ENCODE peak calls at places on chromosomes 6 and 20, in six cellular contexts. P, E, V, S, I and N are unnamed samples.

GRCh38 chr20:33554914-33555420 is 65.1 kb downstream of the CBFA2T2 start:
- DNase-seq in P (peak), E (peak), V (peak), S (peak), I (peak), N (no peak)

GRCh38 chr20:63778857-63779256 is 39.3 kb downstream of the SLC2A4RG start:
- DNase-seq in P (no peak), E (no peak), V (no peak), S (no peak), I (no peak), N (no peak)

GRCh38 chr6:85428486-85428885 is 21.4 kb upstream of the NT5E start:
- DNase-seq in P (no peak), E (no peak), V (no peak), S (no peak), I (no peak), N (no peak)

GRCh38 chr6:9957330-9957729 is 457.5 kb downstream of the TFAP2A start:
- DNase-seq in P (no peak), E (no peak), V (no peak), S (no peak), I (no peak), N (no peak)

GRCh38 chr6:170117111-170117972 is 173.5 kb downstream of the DLL1 start:
- DNase-seq in P (no peak), E (no peak), V (peak), S (no peak), I (no peak), N (no peak)

GRCh38 chr20:41050361-41051019 is 21.9 kb downstream of the TOP1 start:
- DNase-seq in P (no peak), E (no peak), V (no peak), S (no peak), I (no peak), N (no peak)

GRCh38 chr20:58713801-58714339 is 21.3 kb downstream of the NPEPL1 start:
- DNase-seq in P (no peak), E (no peak), V (no peak), S (no peak), I (no peak), N (no peak)

GRCh38 chr20:48660788-48661187 is 167.0 kb downstream of the PREX1 start:
- DNase-seq in P (no peak), E (no peak), V (no peak), S (no peak), I (no peak), N (no peak)

GRCh38 chr6:1066449-1066848 is 245.4 kb upstream of the FOXQ1 start:
- DNase-seq in P (no peak), E (no peak), V (no peak), S (no peak), I (no peak), N (no peak)

GRCh38 chr6:161104966-161105365 is 113.4 kb downstream of the MAP3K4 start:
- DNase-seq in P (no peak), E (no peak), V (no peak), S (no peak), I (no peak), N (no peak)

GRCh38 chr6:107185570-107185969 is 70.3 kb upstream of the BEND3 start:
- DNase-seq in P (no peak), E (peak), V (no peak), S (no peak), I (peak), N (no peak)

GRCh38 chr20:62804021-62804631 is 509 bp upstream of the OGFR start:
- DNase-seq in P (no peak), E (no peak), V (no peak), S (no peak), I (no peak), N (no peak)

GRCh38 chr6:95094751-95095150 is 482.6 kb upstream of the MANEA start:
- DNase-seq in P (no peak), E (no peak), V (no peak), S (peak), I (peak), N (no peak)

GRCh38 chr20:62246872-62247652 is 8.7 kb downstream of the OSBPL2 start:
- DNase-seq in P (no peak), E (no peak), V (peak), S (no peak), I (no peak), N (no peak)

GRCh38 chr6:135280375-135281136 is 99.4 kb downstream of the MYB start:
- DNase-seq in P (no peak), E (no peak), V (no peak), S (no peak), I (no peak), N (no peak)

GRCh38 chr20:33576432-33576883 is 85.7 kb upstream of the C20orf144 start:
- DNase-seq in P (no peak), E (no peak), V (no peak), S (no peak), I (no peak), N (peak)

GRCh38 chr6:46983007-46983411 is 59.1 kb downstream of the ADGRF1 start:
- DNase-seq in P (no peak), E (peak), V (no peak), S (peak), I (no peak), N (no peak)

DNA sequence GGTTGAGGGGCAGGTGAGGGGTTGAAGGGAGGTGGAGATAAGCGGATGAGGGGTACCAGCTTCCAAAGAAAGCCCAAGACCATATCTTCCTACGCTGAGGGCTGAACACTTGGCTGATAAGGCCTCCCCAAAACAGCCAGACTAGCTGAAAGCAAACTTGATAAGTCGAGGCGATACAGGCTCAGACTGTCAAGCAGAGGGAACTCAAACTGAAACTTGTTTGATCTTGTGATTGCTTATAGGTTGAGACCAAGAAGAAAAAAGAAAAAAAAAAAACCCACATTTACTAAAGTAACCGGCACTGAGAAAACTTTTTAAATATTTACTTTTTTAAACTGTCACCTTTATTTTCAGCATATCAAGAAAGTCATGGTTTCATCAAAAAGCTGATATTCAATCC is 73.6 kb downstream of the TRERF1 start:
- DNase-seq in P (no peak), E (no peak), V (no peak), S (no peak), I (no peak), N (no peak)
- H3K27ac ChIP-seq in P (peak), E (no peak), V (no peak), S (no peak), I (no peak), N (no peak)

DNA sequence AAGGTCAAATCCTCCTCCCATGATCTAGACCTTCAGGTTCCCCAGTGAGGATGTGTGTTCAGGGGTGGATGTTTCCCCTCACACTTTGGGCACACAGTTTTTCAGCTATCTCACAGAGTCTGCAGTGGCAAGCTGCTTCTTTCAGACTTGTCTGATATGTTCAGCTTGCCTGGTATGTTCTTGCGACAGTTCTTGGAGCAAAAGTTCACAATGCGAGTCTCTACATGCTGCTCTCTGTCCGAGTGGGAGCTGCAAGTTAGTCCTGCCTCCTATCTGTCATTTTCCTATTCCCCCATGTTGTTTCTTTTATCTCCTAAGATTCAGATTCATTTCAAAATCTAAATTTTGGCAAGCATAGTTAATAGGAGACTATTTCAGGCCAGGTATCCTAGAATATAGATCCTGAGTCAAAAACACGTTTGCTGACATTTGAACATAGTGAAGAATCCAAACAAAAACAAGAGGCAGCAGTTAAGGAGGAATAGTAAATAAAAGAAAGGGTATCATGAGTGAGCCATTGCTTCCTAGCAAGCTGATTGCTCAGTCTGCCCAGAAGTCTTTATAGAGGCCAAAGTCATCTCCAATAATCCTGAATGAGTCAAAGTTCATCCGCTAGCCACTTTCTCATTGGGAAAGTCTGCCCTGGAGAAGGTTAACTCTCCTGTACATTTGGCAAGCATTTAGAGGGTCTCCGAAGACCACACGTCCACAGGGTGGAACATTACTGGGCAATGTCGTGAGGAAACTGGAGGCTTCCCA is 140.2 kb upstream of the MOCS1 start:
- DNase-seq in P (no peak), E (no peak), V (no peak), S (no peak), I (no peak), N (no peak)
- H3K27ac ChIP-seq in P (no peak), E (no peak), V (no peak), S (no peak), I (no peak), N (no peak)

DNA sequence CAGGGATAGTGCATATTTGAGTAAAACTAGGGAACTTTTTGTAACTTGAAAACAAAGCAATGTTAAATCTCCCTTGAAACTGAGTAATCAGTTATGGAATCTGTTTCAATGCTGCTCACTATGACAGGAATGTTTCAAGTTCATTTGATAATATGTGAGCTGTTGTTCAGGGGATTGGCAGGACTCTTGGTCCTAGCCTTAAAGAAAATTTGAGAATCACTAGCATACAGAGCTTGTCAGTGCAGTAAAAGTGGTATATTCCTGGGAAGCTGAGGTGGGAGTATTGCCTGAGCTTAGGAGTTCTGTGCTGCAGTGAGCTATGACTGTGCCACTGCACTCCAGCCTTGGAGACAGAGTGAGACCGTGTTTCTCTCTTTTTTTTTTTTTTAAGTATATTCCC is 21.6 kb upstream of the CALHM6 start:
- DNase-seq in P (no peak), E (no peak), V (no peak), S (no peak), I (no peak), N (no peak)
- H3K27ac ChIP-seq in P (no peak), E (no peak), V (no peak), S (no peak), I (no peak), N (no peak)

GRCh38 chr6:31945154-31945506 is 765 bp upstream of the CFB start:
- DNase-seq in P (no peak), E (no peak), V (no peak), S (no peak), I (no peak), N (no peak)
- H3K27ac ChIP-seq in P (no peak), E (no peak), V (peak), S (no peak), I (no peak), N (no peak)

GRCh38 chr6:139942333-139942732 is 567.9 kb upstream of the CITED2 start:
- DNase-seq in P (no peak), E (no peak), V (no peak), S (no peak), I (no peak), N (no peak)
- H3K27ac ChIP-seq in P (no peak), E (no peak), V (no peak), S (peak), I (no peak), N (no peak)

GRCh38 chr6:53044572-53044971 is 20.6 kb upstream of the FBXO9 start:
- DNase-seq in P (no peak), E (no peak), V (no peak), S (no peak), I (no peak), N (no peak)
- H3K27ac ChIP-seq in P (no peak), E (no peak), V (no peak), S (no peak), I (peak), N (no peak)